ENCODE peak calls at places on chromosomes 1 and 21, in seven cellular contexts. Z, T, N, Q, E, L and J are unnamed samples.

GRCh38 chr21:46498335-46499050 is 39.8 kb downstream of the DIP2A start:
- DNase-seq in Z (no peak), T (no peak), N (no peak), Q (no peak), E (no peak), L (no peak), J (no peak)

GRCh38 chr21:35748683-35749314 is 311.5 kb downstream of the SETD4 start:
- DNase-seq in Z (no peak), T (no peak), N (no peak), Q (no peak), E (no peak), L (no peak), J (no peak)

GRCh38 chr1:61506231-61506630 is 218.7 kb downstream of the TM2D1 start:
- DNase-seq in Z (no peak), T (no peak), N (no peak), Q (no peak), E (no peak), L (no peak), J (no peak)

GRCh38 chr1:64537942-64538341 is 68.0 kb downstream of the CACHD1 start:
- DNase-seq in Z (no peak), T (no peak), N (no peak), Q (no peak), E (no peak), L (no peak), J (no peak)

GRCh38 chr1:31881698-31882000 is 56.5 kb downstream of the PTP4A2 start:
- DNase-seq in Z (no peak), T (no peak), N (no peak), Q (no peak), E (no peak), L (no peak), J (no peak)

GRCh38 chr1:245698860-245699259 is 544.1 kb downstream of the KIF26B start:
- DNase-seq in Z (no peak), T (no peak), N (no peak), Q (no peak), E (no peak), L (no peak), J (no peak)

GRCh38 chr1:152756872-152757271 is 953 bp upstream of the KPRP start:
- DNase-seq in Z (no peak), T (no peak), N (no peak), Q (no peak), E (no peak), L (no peak), J (no peak)

GRCh38 chr1:226223786-226224244 is 351 bp downstream of the MIXL1 start:
- DNase-seq in Z (no peak), T (no peak), N (no peak), Q (peak; percentile 60), E (no peak), L (no peak), J (no peak)

GRCh38 chr1:179311149-179311700 is 17.6 kb downstream of the SOAT1 start:
- DNase-seq in Z (no peak), T (no peak), N (no peak), Q (no peak), E (no peak), L (no peak), J (no peak)

GRCh38 chr1:56551691-56552090 is 27.7 kb downstream of the PLPP3 start:
- DNase-seq in Z (no peak), T (no peak), N (no peak), Q (no peak), E (no peak), L (no peak), J (peak; percentile 25)

GRCh38 chr1:200242379-200243041 is 167.3 kb downstream of the ZNF281 start:
- DNase-seq in Z (no peak), T (no peak), N (no peak), Q (no peak), E (no peak), L (no peak), J (no peak)

GRCh38 chr1:195717651-195718050 is 890.6 kb downstream of the KCNT2 start:
- DNase-seq in Z (no peak), T (no peak), N (no peak), Q (no peak), E (no peak), L (no peak), J (no peak)

GRCh38 chr1:170533331-170533730 is 1.4 kb downstream of the GORAB start:
- DNase-seq in Z (no peak), T (no peak), N (no peak), Q (no peak), E (no peak), L (no peak), J (no peak)

GRCh38 chr1:39391741-39392679 is 99.4 kb upstream of the BMP8A start:
- DNase-seq in Z (peak; percentile 72), T (no peak), N (no peak), Q (no peak), E (no peak), L (no peak), J (no peak)

GRCh38 chr1:22321917-22322316 is 129.7 kb upstream of the ZBTB40 start:
- DNase-seq in Z (no peak), T (no peak), N (no peak), Q (no peak), E (no peak), L (no peak), J (no peak)

GRCh38 chr1:22318279-22318983 is 133.2 kb upstream of the ZBTB40 start:
- DNase-seq in Z (no peak), T (no peak), N (no peak), Q (no peak), E (no peak), L (no peak), J (no peak)

GRCh38 chr1:22319608-22320007 is 132.0 kb upstream of the ZBTB40 start:
- DNase-seq in Z (no peak), T (no peak), N (no peak), Q (no peak), E (no peak), L (no peak), J (no peak)

GRCh38 chr1:22323141-22323845 is 128.4 kb upstream of the ZBTB40 start:
- DNase-seq in Z (no peak), T (no peak), N (no peak), Q (no peak), E (no peak), L (no peak), J (no peak)

GRCh38 chr1:22320703-22321344 is 130.8 kb upstream of the ZBTB40 start:
- DNase-seq in Z (no peak), T (no peak), N (no peak), Q (no peak), E (no peak), L (no peak), J (no peak)
- H3K27ac ChIP-seq in Z (no peak overlapping the region), T (no peak overlapping the region), N (no peak overlapping the region), Q (no peak overlapping the region), E (no peak overlapping the region), L (no peak overlapping the region), J (no peak overlapping the region)

GRCh38 chr21:42401820-42402251 is 1.9 kb upstream of the UBASH3A start:
- DNase-seq in Z (no peak), T (no peak), N (no peak), Q (no peak), E (no peak), L (no peak), J (no peak)
- H3K27ac ChIP-seq in Z (no peak overlapping the region), T (no peak overlapping the region), N (peak overlapping the region; percentile 19), Q (no peak overlapping the region), E (no peak overlapping the region), L (no peak overlapping the region), J (no peak overlapping the region)

DNA sequence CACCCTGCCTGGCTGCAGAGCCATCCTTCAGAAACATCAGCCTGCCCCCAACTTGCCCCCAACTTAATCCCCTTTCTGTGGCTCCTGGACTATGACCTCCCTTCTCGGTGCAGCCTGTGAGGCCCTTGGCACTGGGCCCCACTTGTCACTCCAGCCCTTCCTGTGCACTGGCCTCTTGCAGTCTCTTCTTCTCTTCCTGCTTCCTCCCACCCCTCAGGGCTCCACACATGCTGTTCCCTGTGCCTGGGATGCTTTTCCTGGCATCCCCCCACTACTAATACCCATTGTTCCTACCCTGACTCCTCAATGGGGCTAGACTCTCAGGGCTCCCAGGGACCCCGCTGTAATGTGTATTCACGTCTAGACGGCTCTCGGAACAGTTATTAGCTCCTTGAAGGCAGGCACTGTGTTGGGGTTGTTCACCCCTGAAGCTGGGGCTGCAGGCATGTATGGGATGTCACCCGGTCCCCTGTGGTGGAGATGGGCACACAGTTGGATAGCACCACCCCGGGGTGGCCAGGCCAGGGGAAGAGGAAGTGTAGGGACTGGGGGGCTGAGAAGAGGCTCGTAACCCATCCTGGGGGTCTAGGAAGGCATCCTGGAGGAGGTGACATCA is 4.5 kb downstream of the LDLRAD1 start:
- DNase-seq in Z (no peak), T (no peak), N (no peak), Q (no peak), E (no peak), L (no peak), J (no peak)
- H3K27ac ChIP-seq in Z (no peak overlapping the region), T (no peak overlapping the region), N (no peak overlapping the region), Q (no peak overlapping the region), E (no peak overlapping the region), L (no peak overlapping the region), J (no peak overlapping the region)

GRCh38 chr1:173580658-173581057 is 22.2 kb downstream of the SLC9C2 start:
- DNase-seq in Z (no peak), T (no peak), N (no peak), Q (no peak), E (no peak), L (no peak), J (no peak)
- H3K27ac ChIP-seq in Z (no peak overlapping the region), T (no peak overlapping the region), N (no peak overlapping the region), Q (no peak overlapping the region), E (no peak overlapping the region), L (no peak overlapping the region), J (no peak overlapping the region)

DNA sequence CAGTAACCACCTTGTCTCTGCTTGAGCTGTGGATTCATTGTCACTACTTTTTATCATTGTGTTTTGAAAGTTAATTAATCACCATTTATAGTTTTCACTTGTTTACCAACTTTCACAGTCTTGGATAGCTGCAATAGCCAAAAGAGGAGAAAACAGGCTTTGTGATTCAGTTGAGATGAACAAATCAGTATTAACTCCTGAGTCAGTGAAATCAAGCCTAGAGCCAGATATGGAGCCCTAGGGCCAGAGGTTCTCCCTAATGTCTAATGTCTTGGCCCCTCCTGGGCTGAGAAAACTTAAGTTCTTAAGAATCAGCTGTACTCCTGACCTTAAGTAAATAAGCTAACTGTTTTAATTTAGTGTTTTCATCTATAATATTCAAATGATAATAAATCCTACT is 228.8 kb downstream of the DNM3 start:
- DNase-seq in Z (no peak), T (no peak), N (no peak), Q (no peak), E (no peak), L (no peak), J (no peak)
- H3K27ac ChIP-seq in Z (no peak overlapping the region), T (no peak overlapping the region), N (no peak overlapping the region), Q (no peak overlapping the region), E (no peak overlapping the region), L (peak overlapping the region; percentile 84), J (peak overlapping the region; percentile 52)

GRCh38 chr1:207020709-207021107 is 11.8 kb downstream of the C1orf116 start:
- DNase-seq in Z (no peak), T (no peak), N (no peak), Q (no peak), E (no peak), L (no peak), J (no peak)
- H3K27ac ChIP-seq in Z (peak overlapping the region; percentile 64), T (peak overlapping the region; percentile 66), N (no peak overlapping the region), Q (no peak overlapping the region), E (no peak overlapping the region), L (peak overlapping the region; percentile 30), J (no peak overlapping the region)

GRCh38 chr1:27862671-27863551 is 9.4 kb upstream of the THEMIS2 start:
- DNase-seq in Z (peak; percentile 92), T (peak; percentile 77), N (no peak), Q (peak; percentile 45), E (peak; percentile 90), L (no peak), J (no peak)
- H3K27ac ChIP-seq in Z (peak overlapping the region; percentile 61), T (peak overlapping the region; percentile 80), N (no peak overlapping the region), Q (peak overlapping the region; percentile 55), E (peak overlapping the region; percentile 89), L (peak overlapping the region; percentile 45), J (peak overlapping the region; percentile 78)